ENCODE peak calls at places on chromosomes 1 and 21, in five cellular contexts. Y, I, U, H and J are unnamed samples.

GRCh38 chr1:50605186-50605875 is 182.1 kb upstream of the DMRTA2 start:
- DNase-seq in Y (peak; percentile 27), I (peak; percentile 46), U (no peak), H (no peak), J (peak; percentile 41)

GRCh38 chr1:170471310-170471839 is 60.6 kb upstream of the GORAB start:
- DNase-seq in Y (peak; percentile 51), I (peak; percentile 89), U (no peak), H (no peak), J (no peak)

GRCh38 chr21:41667136-41667535 is 99.7 kb downstream of the RIPK4 start:
- DNase-seq in Y (no peak), I (no peak), U (no peak), H (no peak), J (no peak)

GRCh38 chr1:101587749-101588148 is 350.9 kb downstream of the S1PR1 start:
- DNase-seq in Y (peak; percentile 60), I (no peak), U (no peak), H (no peak), J (no peak)

GRCh38 chr1:47590523-47591225 is 152.8 kb downstream of the FOXD2 start:
- DNase-seq in Y (no peak), I (no peak), U (no peak), H (no peak), J (no peak)

GRCh38 chr1:194535369-194535768 is 1349.0 kb upstream of the B3GALT2 start:
- DNase-seq in Y (no peak), I (no peak), U (no peak), H (no peak), J (no peak)

GRCh38 chr1:96259399-96259798 is 462.2 kb upstream of the PTBP2 start:
- DNase-seq in Y (no peak), I (no peak), U (no peak), H (no peak), J (no peak)

GRCh38 chr1:202438393-202439174 is 90.1 kb downstream of the PPP1R12B start:
- DNase-seq in Y (no peak), I (no peak), U (no peak), H (no peak), J (no peak)

GRCh38 chr1:85707990-85708825 is at the start of gene ZNHIT6:
- DNase-seq in Y (peak; percentile 97), I (peak; percentile 98), U (peak; percentile 89), H (peak; percentile 94), J (peak; percentile 91)

GRCh38 chr21:36250423-36251075 is 69.4 kb upstream of the MORC3 start:
- DNase-seq in Y (no peak), I (no peak), U (no peak), H (no peak), J (no peak)

GRCh38 chr1:11188381-11188780 is 774 bp upstream of the ANGPTL7 start:
- DNase-seq in Y (no peak), I (peak; percentile 29), U (no peak), H (no peak), J (no peak)

GRCh38 chr1:192639607-192640368 is 3.8 kb downstream of the RGS13 start:
- DNase-seq in Y (peak; percentile 79), I (peak; percentile 26), U (peak; percentile 10), H (no peak), J (no peak)

GRCh38 chr1:199122532-199123311 is 483.9 kb downstream of the PTPRC start:
- DNase-seq in Y (peak; percentile 85), I (peak; percentile 43), U (no peak), H (no peak), J (no peak)

GRCh38 chr1:64917328-64917861 is 49.0 kb downstream of the JAK1 start:
- DNase-seq in Y (peak; percentile 99), I (peak; percentile 100), U (peak; percentile 97), H (peak; percentile 54), J (no peak)

GRCh38 chr1:168220470-168220871 is 5.3 kb upstream of the SFT2D2 start:
- DNase-seq in Y (no peak), I (no peak), U (no peak), H (no peak), J (no peak)

GRCh38 chr1:27001570-27002360 is 8.3 kb downstream of the TRNP1 start:
- DNase-seq in Y (no peak), I (no peak), U (no peak), H (peak; percentile 84), J (no peak)

DNA sequence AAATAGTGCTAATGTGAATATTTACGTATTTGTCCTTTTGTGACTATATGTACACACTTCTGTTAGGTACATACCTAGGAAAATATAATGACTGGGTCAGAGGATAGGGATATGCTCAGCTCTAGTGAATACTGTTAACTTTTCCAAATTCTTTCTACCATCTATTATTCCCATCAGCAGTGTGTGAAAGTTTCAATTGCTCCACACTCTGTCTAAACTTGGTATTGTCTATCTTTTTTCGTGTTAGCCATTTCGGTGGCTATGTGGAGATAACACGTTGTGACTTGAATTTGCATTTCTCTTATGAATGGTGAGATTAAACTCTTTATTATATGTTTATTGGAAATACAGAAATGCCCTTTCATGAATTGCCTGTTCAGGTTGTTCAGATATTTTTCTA is 22.7 kb upstream of the LELP1 start:
- DNase-seq in Y (no peak), I (no peak), U (no peak), H (no peak), J (no peak)
- TF ChIP-seq CTCF in Y (no peak), I (no peak), U (no peak), H (no peak), J (no peak)

GRCh38 chr1:177981186-177981585 is 11.3 kb upstream of the SEC16B start:
- DNase-seq in Y (no peak), I (no peak), U (no peak), H (no peak), J (no peak)

GRCh38 chr1:177979272-177979671 is 9.4 kb upstream of the SEC16B start:
- DNase-seq in Y (no peak), I (no peak), U (no peak), H (no peak), J (no peak)

GRCh38 chr1:177984761-177985160 is 14.9 kb upstream of the SEC16B start:
- DNase-seq in Y (no peak), I (no peak), U (no peak), H (no peak), J (no peak)

GRCh38 chr1:177983087-177983823 is 13.4 kb upstream of the SEC16B start:
- DNase-seq in Y (peak; percentile 12), I (no peak), U (no peak), H (no peak), J (no peak)

GRCh38 chr1:177983824-177984528 is 14.1 kb upstream of the SEC16B start:
- DNase-seq in Y (peak; percentile 94), I (peak; percentile 95), U (peak; percentile 92), H (no peak), J (no peak)
- H3K4me3 ChIP-seq in Y (peak overlapping the region; percentile 62), I (peak overlapping the region; percentile 40), U (peak overlapping the region; percentile 53), H (no peak overlapping the region), J (no peak overlapping the region)

DNA sequence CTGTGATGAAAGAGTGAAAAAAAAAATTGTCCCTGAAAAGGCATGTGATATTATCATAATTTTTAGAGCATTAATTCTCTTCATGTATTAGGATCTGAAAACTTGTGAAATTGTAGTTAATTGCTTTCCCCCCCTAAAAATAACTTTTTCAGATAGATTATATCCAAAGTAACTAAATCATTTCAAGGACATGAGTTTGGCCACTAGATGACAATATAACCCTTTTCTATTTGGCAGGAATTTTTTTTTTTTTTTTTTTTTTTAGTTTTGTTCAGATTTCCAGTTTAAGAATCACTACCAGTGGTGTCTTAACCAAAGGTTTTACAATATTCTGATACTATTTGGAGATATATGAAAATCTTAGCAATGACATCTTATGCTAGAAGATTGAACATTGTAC is 370.8 kb downstream of the AMY1C start:
- DNase-seq in Y (no peak), I (no peak), U (no peak), H (no peak), J (no peak)
- TF ChIP-seq CTCF in Y (no peak), I (no peak), U (no peak), H (no peak), J (no peak)

DNA sequence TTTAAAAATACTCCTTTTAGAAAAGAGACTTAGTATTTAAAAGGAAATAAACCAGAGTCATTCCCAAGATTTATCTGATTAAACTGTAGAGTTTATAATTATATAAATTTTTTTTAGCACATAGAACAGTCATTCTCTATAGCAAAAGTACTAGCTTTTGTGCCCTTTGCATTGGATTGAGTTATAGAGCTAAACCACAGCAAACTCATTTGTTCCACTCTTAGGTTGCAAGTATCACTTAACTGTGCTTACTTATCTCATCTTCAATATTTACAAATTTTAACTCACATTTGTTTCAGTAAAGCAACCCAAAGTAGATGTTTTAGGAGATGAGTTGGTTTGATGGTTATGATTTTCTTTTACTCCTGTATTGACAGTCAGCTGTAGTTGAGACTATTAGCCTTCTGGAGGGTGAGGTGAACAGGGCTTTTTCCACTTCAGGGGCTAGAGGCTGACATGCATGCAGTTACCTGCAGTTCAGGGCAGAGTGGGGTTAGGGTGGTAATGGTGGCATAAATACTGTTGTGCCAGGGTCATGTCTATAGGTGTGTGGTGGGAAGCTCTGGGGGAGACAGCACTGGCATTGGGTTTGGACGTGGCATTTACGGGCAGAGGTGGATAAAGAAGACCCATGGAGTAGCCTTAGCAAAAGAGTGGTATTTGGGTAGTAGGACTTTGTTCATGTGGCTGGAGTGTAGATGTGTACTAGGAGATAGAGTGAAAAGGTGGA is 42.1 kb downstream of the DYRK1A start:
- DNase-seq in Y (no peak), I (no peak), U (no peak), H (no peak), J (no peak)
- H3K4me3 ChIP-seq in Y (no peak overlapping the region), I (peak overlapping the region; percentile 17), U (no peak overlapping the region), H (no peak overlapping the region), J (no peak overlapping the region)